ENCODE peak calls at places on chromosomes 16 and 17, in five cellular contexts. P is CD8-positive, alpha-beta memory T cell; D is IMR-90; Y is BJ; C is sigmoid colon. I is an unnamed sample.

GRCh38 chr17:43791589-43791988 is 11.4 kb downstream of the CFAP97D1 start:
- DNase-seq in P (no peak), D (peak), Y (no peak), C (no peak), I (peak)

GRCh38 chr16:69105501-69106361 is at the start of gene HAS3:
- DNase-seq in P (no peak), D (peak), Y (no peak), C (no peak), I (peak)

GRCh38 chr16:56625943-56626654 is 518 bp downstream of the MT1E start:
- DNase-seq in P (no peak), D (peak), Y (no peak), C (peak), I (peak)

GRCh38 chr17:320809-321385 is 31.7 kb downstream of the RPH3AL start:
- DNase-seq in P (no peak), D (no peak), Y (no peak), C (peak), I (no peak)

GRCh38 chr17:43360376-43360738 is 38.4 kb upstream of the ARL4D start:
- DNase-seq in P (peak), D (peak), Y (no peak), C (peak), I (peak)

GRCh38 chr17:62165378-62165722 is 100.3 kb upstream of the MED13 start:
- DNase-seq in P (no peak), D (no peak), Y (no peak), C (no peak), I (no peak)

GRCh38 chr17:48438662-48439061 is 8.6 kb upstream of the SKAP1 start:
- DNase-seq in P (no peak), D (no peak), Y (no peak), C (no peak), I (no peak)

GRCh38 chr17:5467416-5467815 is 1.4 kb downstream of the DHX33 start:
- DNase-seq in P (no peak), D (no peak), Y (no peak), C (no peak), I (no peak)

GRCh38 chr17:6446516-6447100 is 2.4 kb downstream of the PIMREG start:
- DNase-seq in P (no peak), D (no peak), Y (no peak), C (no peak), I (no peak)

GRCh38 chr17:9768381-9768934 is 22.9 kb downstream of the DHRS7C start:
- DNase-seq in P (no peak), D (peak), Y (no peak), C (no peak), I (peak)

GRCh38 chr17:564526-564925 is 150.1 kb downstream of the VPS53 start:
- DNase-seq in P (no peak), D (no peak), Y (no peak), C (no peak), I (no peak)

GRCh38 chr16:84598391-84598750 is 19.5 kb downstream of the COTL1 start:
- DNase-seq in P (no peak), D (no peak), Y (no peak), C (no peak), I (no peak)
- H3K4me3 ChIP-seq in P (peak), D (no peak), Y (no peak), C (no peak), I (no peak)

GRCh38 chr17:65137076-65137935 is at the start of gene RGS9:
- DNase-seq in P (peak), D (peak), Y (no peak), C (peak), I (peak)
- H3K4me3 ChIP-seq in P (peak), D (peak), Y (peak), C (peak), I (peak)

GRCh38 chr17:2237521-2237921 is 66.1 kb downstream of the SMG6 start:
- DNase-seq in P (no peak), D (no peak), Y (no peak), C (no peak), I (peak)
- H3K4me3 ChIP-seq in P (no peak), D (no peak), Y (no peak), C (no peak), I (no peak)

DNA sequence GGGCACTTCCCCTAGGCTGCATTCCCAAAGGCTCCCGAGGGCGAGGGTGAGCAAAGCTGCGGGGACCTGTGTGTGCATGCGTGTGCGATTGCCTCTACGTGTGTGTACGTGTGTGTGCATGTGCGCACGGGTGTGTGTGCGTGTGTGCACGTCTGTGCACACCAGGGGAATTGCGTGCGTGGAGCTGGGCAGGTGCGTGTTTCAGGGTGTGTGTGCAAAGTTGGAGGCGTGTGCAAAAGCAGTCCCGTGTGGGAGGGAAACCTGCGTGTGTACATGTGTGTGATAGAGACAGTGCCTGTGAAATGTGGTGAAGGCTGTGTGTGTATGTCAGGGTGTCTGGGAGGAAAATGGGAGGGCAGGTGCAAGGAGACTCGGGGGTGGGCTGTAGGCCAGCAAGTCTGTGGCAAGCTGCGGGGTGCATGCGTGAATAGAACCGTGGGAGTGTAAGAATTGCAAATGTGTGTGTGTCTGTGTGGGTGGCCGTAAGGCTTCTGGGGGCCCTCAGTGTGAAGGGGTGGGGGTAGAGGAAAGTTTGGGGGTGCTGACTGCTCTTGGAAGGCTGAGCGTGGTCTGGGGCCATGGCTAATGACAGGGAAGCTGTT is 481 bp downstream of the SEC14L5 start:
- DNase-seq in P (no peak), D (no peak), Y (no peak), C (no peak), I (no peak)
- H3K4me3 ChIP-seq in P (no peak), D (peak), Y (peak), C (peak), I (peak)